ENCODE peak calls at places on chromosomes 13 and 19, in eight cellular contexts. G is transverse colon, P is tibial nerve, C is stomach, W is HepG2, X is ovary, D is A549, L is suprapubic skin. V is an unnamed sample.

GRCh38 chr13:87089391-87089790 is 581.8 kb upstream of the SLITRK5 start:
- DNase-seq in G (no peak), P (no peak), C (no peak), W (no peak), X (no peak), D (no peak), L (no peak), V (no peak)

GRCh38 chr19:47511128-47511517 is 3.7 kb downstream of the NAPA start:
- DNase-seq in G (no peak), P (peak), C (peak), W (no peak), X (peak), D (no peak), L (no peak), V (no peak)

GRCh38 chr19:1000095-1000494 is at the start of gene GRIN3B:
- DNase-seq in G (peak), P (no peak), C (peak), W (peak), X (no peak), D (peak), L (no peak), V (no peak)

GRCh38 chr13:107845911-107846310 is 369.4 kb downstream of the LIG4 start:
- DNase-seq in G (no peak), P (no peak), C (no peak), W (no peak), X (no peak), D (no peak), L (no peak), V (no peak)

GRCh38 chr13:71712988-71713653 is 153.9 kb downstream of the DACH1 start:
- DNase-seq in G (no peak), P (no peak), C (no peak), W (peak), X (no peak), D (no peak), L (no peak), V (no peak)

GRCh38 chr19:44807162-44807561 is 1.7 kb upstream of the BCAM start:
- DNase-seq in G (peak), P (no peak), C (peak), W (peak), X (peak), D (peak), L (no peak), V (no peak)

GRCh38 chr19:36423925-36424324 is 5.5 kb upstream of the ZFP82 start:
- DNase-seq in G (no peak), P (no peak), C (no peak), W (no peak), X (no peak), D (no peak), L (no peak), V (no peak)

GRCh38 chr19:6103894-6104293 is 6.4 kb downstream of the RFX2 start:
- DNase-seq in G (no peak), P (no peak), C (no peak), W (no peak), X (no peak), D (no peak), L (no peak), V (no peak)

GRCh38 chr19:46828484-46828883 is 22.2 kb downstream of the AP2S1 start:
- DNase-seq in G (no peak), P (no peak), C (no peak), W (no peak), X (no peak), D (no peak), L (no peak), V (no peak)

GRCh38 chr19:22532388-22533310 is 101.5 kb upstream of the ZNF492 start:
- DNase-seq in G (peak), P (peak), C (no peak), W (no peak), X (peak), D (no peak), L (no peak), V (peak)

GRCh38 chr13:98792784-98793183 is 40.3 kb upstream of the SLC15A1 start:
- DNase-seq in G (no peak), P (no peak), C (no peak), W (no peak), X (no peak), D (no peak), L (no peak), V (no peak)

GRCh38 chr19:44824758-44825157 is 15.9 kb downstream of the BCAM start:
- DNase-seq in G (no peak), P (no peak), C (no peak), W (no peak), X (no peak), D (no peak), L (no peak), V (no peak)

GRCh38 chr19:34662919-34663318 is 14.0 kb downstream of the SCGB2B2 start:
- DNase-seq in G (no peak), P (no peak), C (no peak), W (peak), X (no peak), D (no peak), L (no peak), V (no peak)

GRCh38 chr19:6522712-6523111 is 8.1 kb upstream of the TNFSF9 start:
- DNase-seq in G (no peak), P (no peak), C (no peak), W (no peak), X (no peak), D (no peak), L (no peak), V (no peak)

GRCh38 chr19:54458648-54459281 is 4.8 kb downstream of the LENG9 start:
- DNase-seq in G (no peak), P (no peak), C (no peak), W (no peak), X (peak), D (no peak), L (no peak), V (no peak)

GRCh38 chr19:11377756-11378155 is 3.3 kb downstream of the SWSAP1 start:
- DNase-seq in G (no peak), P (no peak), C (no peak), W (no peak), X (no peak), D (no peak), L (no peak), V (no peak)

GRCh38 chr19:11378319-11379189 is 4.1 kb downstream of the SWSAP1 start:
- DNase-seq in G (peak), P (no peak), C (peak), W (peak), X (peak), D (peak), L (no peak), V (no peak)

GRCh38 chr19:11375143-11375948 is 880 bp downstream of the SWSAP1 start:
- DNase-seq in G (peak), P (no peak), C (peak), W (peak), X (peak), D (no peak), L (no peak), V (peak)

GRCh38 chr19:11374449-11375142 is at the start of gene SWSAP1:
- DNase-seq in G (peak), P (peak), C (peak), W (peak), X (peak), D (peak), L (peak), V (peak)

DNA sequence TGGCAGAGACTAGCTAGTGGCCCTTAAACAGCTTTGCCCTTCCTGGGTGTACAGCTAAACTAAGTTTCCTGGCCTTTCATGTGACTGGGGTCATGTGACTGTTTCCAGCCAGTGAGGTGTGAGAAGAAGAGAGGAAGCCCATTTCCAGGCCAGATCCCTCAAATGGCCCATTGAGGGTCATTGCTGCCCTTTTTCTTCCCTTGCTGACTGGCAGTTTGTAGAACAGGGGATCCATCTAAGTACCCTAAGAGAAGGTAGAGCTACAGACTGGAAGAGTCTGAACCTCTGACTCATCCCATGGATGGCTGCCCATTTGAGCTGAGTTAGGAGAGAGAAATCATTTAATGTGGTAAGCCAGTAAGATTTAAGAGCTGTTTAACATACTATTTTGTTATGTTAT is 2.8 kb downstream of the SWSAP1 start:
- DNase-seq in G (peak), P (no peak), C (no peak), W (no peak), X (no peak), D (peak), L (no peak), V (peak)
- TF ChIP-seq EP300 in G (no peak), P (no peak), C (no peak), W (no peak), X (no peak), D (no peak), L (no peak), V (no peak)

GRCh38 chr19:17605761-17606745 is 50.6 kb downstream of the COLGALT1 start:
- DNase-seq in G (peak), P (peak), C (peak), W (peak), X (peak), D (peak), L (peak), V (peak)
- TF ChIP-seq CTCF in G (peak), P (peak), C (peak), W (peak), X (peak), D (peak), L (no peak), V (peak)

GRCh38 chr13:29106651-29107050 is 286.5 kb downstream of the MTUS2 start:
- DNase-seq in G (no peak), P (no peak), C (no peak), W (no peak), X (no peak), D (no peak), L (no peak), V (no peak)

GRCh38 chr13:29103036-29103800 is 283.1 kb downstream of the MTUS2 start:
- DNase-seq in G (no peak), P (no peak), C (no peak), W (no peak), X (no peak), D (no peak), L (no peak), V (no peak)

GRCh38 chr13:29104461-29104860 is 284.3 kb downstream of the MTUS2 start:
- DNase-seq in G (no peak), P (no peak), C (no peak), W (no peak), X (no peak), D (no peak), L (no peak), V (no peak)

GRCh38 chr13:29110003-29110402 is 289.9 kb downstream of the MTUS2 start:
- DNase-seq in G (no peak), P (no peak), C (no peak), W (no peak), X (no peak), D (no peak), L (no peak), V (no peak)

DNA sequence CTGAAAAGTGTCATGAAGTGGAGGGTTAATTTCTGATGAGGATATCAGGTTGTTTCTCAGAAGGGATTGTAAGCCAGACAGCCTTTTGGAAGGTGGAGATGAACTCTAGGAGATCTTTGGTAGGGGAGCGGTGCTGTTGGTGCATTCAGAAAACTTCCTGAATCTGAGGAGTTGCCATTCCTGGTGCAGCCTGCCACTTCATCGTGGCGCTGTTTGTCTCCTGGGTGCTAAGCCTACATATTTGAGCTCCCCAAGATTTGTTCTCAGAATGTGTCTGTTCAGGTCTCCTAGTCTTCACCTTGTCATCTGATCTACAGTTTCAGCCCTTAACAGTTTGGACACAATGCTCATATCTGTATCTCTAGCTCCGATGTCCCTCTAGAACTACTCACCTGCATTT is 285.6 kb downstream of the MTUS2 start:
- DNase-seq in G (no peak), P (no peak), C (no peak), W (no peak), X (no peak), D (peak), L (no peak), V (no peak)
- TF ChIP-seq EP300 in G (no peak), P (no peak), C (no peak), W (no peak), X (no peak), D (no peak), L (no peak), V (no peak)

GRCh38 chr13:82758056-82758455 is 1124.2 kb downstream of the SLITRK1 start:
- DNase-seq in G (no peak), P (no peak), C (no peak), W (peak), X (no peak), D (no peak), L (no peak), V (no peak)
- TF ChIP-seq CTCF in G (no peak), P (no peak), C (no peak), W (no peak), X (no peak), D (no peak), L (no peak), V (no peak)

DNA sequence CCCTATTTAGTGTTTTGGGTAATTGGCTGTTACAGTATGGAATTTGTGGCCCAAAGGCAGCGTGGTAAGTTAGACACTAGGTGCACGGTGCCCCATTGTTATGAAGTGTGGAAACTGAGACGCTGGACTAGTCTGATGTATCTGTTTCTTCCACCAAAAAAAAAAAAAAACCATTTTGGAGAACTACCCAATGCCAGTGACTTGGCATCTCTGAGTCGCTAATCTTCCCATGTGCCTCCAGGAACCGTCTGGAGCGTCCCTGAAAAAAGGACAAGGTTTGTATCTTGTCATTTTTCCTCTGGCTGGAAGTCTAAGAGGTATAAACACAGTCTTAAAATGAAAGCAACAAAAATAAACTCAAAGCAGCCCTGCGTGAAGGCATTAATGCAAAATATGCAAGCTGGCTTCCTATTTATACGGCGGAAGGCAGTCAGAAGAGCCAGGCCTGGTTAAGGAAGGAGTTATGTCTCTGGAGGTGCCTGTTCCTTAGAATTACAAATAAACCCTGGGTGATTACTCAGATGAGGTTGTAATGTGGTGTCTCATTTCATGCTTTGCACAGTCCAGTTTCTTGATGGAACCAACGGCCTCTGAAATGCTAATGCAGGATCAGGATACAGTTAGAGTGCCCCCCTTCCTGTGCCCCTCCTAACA is 20.2 kb downstream of the ACTN4 start:
- DNase-seq in G (no peak), P (no peak), C (no peak), W (no peak), X (no peak), D (no peak), L (no peak), V (no peak)
- TF ChIP-seq EP300 in G (no peak), P (no peak), C (no peak), W (no peak), X (no peak), D (no peak), L (no peak), V (no peak)